ENCODE peak calls at places on chromosomes 7 and 10, in four cellular contexts. One of them, this sample, is unnamed.

GRCh38 chr7:46192191-46192590 is 271.1 kb upstream of the IGFBP3 start:
- DNase-seq in caudate nucleus: no peak
- DNase-seq in activated naive CD8-positive, alpha-beta T cell treated with anti-CD3 and anti-CD28 coated beads, Interleukin-2, amount 50 U/mL, for 24 hours: no peak
- DNase-seq in NCI-H526: no peak
- DNase-seq in this sample: no peak

GRCh38 chr10:58152698-58153263 is 114.9 kb downstream of the IPMK start:
- DNase-seq in caudate nucleus: peak; percentile 13
- DNase-seq in activated naive CD8-positive, alpha-beta T cell treated with anti-CD3 and anti-CD28 coated beads, Interleukin-2, amount 50 U/mL, for 24 hours: peak; percentile 36
- DNase-seq in NCI-H526: peak; percentile 78
- DNase-seq in this sample: peak; percentile 13

GRCh38 chr10:71582019-71582418 is 137.6 kb downstream of the C10orf105 start:
- DNase-seq in caudate nucleus: no peak
- DNase-seq in activated naive CD8-positive, alpha-beta T cell treated with anti-CD3 and anti-CD28 coated beads, Interleukin-2, amount 50 U/mL, for 24 hours: no peak
- DNase-seq in NCI-H526: no peak
- DNase-seq in this sample: no peak

GRCh38 chr7:132861940-132862554 is 219.8 kb downstream of the CHCHD3 start:
- DNase-seq in caudate nucleus: no peak
- DNase-seq in activated naive CD8-positive, alpha-beta T cell treated with anti-CD3 and anti-CD28 coated beads, Interleukin-2, amount 50 U/mL, for 24 hours: no peak
- DNase-seq in NCI-H526: no peak
- DNase-seq in this sample: no peak

GRCh38 chr7:149685455-149685854 is 87.9 kb downstream of the ZNF467 start:
- DNase-seq in caudate nucleus: no peak
- DNase-seq in activated naive CD8-positive, alpha-beta T cell treated with anti-CD3 and anti-CD28 coated beads, Interleukin-2, amount 50 U/mL, for 24 hours: no peak
- DNase-seq in NCI-H526: no peak
- DNase-seq in this sample: no peak

GRCh38 chr10:88702848-88703597 is 3.0 kb upstream of the LIPK start:
- DNase-seq in caudate nucleus: no peak
- DNase-seq in activated naive CD8-positive, alpha-beta T cell treated with anti-CD3 and anti-CD28 coated beads, Interleukin-2, amount 50 U/mL, for 24 hours: no peak
- DNase-seq in NCI-H526: peak; percentile 41
- DNase-seq in this sample: no peak

GRCh38 chr7:140223515-140224221 is 46.9 kb upstream of the KDM7A start:
- DNase-seq in caudate nucleus: no peak
- DNase-seq in activated naive CD8-positive, alpha-beta T cell treated with anti-CD3 and anti-CD28 coated beads, Interleukin-2, amount 50 U/mL, for 24 hours: no peak
- DNase-seq in NCI-H526: no peak
- DNase-seq in this sample: no peak

GRCh38 chr7:46508541-46508940 is 587.5 kb upstream of the IGFBP3 start:
- DNase-seq in caudate nucleus: no peak
- DNase-seq in activated naive CD8-positive, alpha-beta T cell treated with anti-CD3 and anti-CD28 coated beads, Interleukin-2, amount 50 U/mL, for 24 hours: no peak
- DNase-seq in NCI-H526: no peak
- DNase-seq in this sample: no peak

GRCh38 chr7:136308230-136308629 is 331.1 kb upstream of the MTPN start:
- DNase-seq in caudate nucleus: no peak
- DNase-seq in activated naive CD8-positive, alpha-beta T cell treated with anti-CD3 and anti-CD28 coated beads, Interleukin-2, amount 50 U/mL, for 24 hours: no peak
- DNase-seq in NCI-H526: no peak
- DNase-seq in this sample: no peak